ENCODE peak calls at places on chromosomes 1 and 21, in seven cellular contexts. D is heart left ventricle; B is AG04450; P is activated CD8-positive, alpha-beta memory T cell treated with anti-CD3 and anti-CD28 coated beads for 1 hour; N is activated CD4-positive, alpha-beta memory T cell treated with anti-CD3 and anti-CD28 coated beads for 36 hours; G is kidney; W is BJ. O is an unnamed sample.

GRCh38 chr1:119737040-119737682 is 25.4 kb downstream of the PHGDH start:
- DNase-seq in D (peak), W (no peak), P (no peak), B (no peak), N (no peak), G (peak), O (peak)

GRCh38 chr1:43617011-43617410 is 32.9 kb upstream of the KDM4A start:
- DNase-seq in B (no peak), N (no peak), P (no peak), G (peak), D (no peak), W (no peak), O (peak)

GRCh38 chr1:233393084-233393840 is 65.7 kb downstream of the MAP3K21 start:
- DNase-seq in B (no peak), W (no peak), G (no peak), P (no peak), D (no peak), N (no peak), O (no peak)

GRCh38 chr1:228340686-228341449 is 65.8 kb downstream of the TRIM11 start:
- DNase-seq in G (peak), P (no peak), B (no peak), D (peak), W (no peak), N (no peak), O (peak)

GRCh38 chr1:36643391-36644270 is 160.9 kb upstream of the CSF3R start:
- DNase-seq in P (no peak), W (no peak), D (no peak), N (no peak), G (no peak), B (no peak), O (no peak)

GRCh38 chr1:154941332-154941995 is 4.9 kb upstream of the PMVK start:
- DNase-seq in G (no peak), W (no peak), D (no peak), P (no peak), B (no peak), N (peak), O (no peak)

GRCh38 chr1:109269212-109269980 is 13.5 kb downstream of the PSRC1 start:
- DNase-seq in P (no peak), N (no peak), B (no peak), D (no peak), G (peak), W (no peak), O (no peak)

GRCh38 chr1:95249929-95250328 is 15.9 kb downstream of the RWDD3 start:
- DNase-seq in W (no peak), D (no peak), B (no peak), G (no peak), P (no peak), N (no peak), O (no peak)

GRCh38 chr1:6035719-6036118 is 10.0 kb upstream of the KCNAB2 start:
- DNase-seq in P (no peak), W (no peak), D (no peak), B (no peak), G (no peak), N (no peak), O (no peak)

GRCh38 chr1:1205769-1206375 is 520 bp downstream of the TNFRSF18 start:
- DNase-seq in N (no peak), P (no peak), W (no peak), D (peak), G (peak), B (no peak), O (peak)

GRCh38 chr1:160211010-160211790 is 6.0 kb downstream of the PEA15 start:
- DNase-seq in D (no peak), B (no peak), W (no peak), N (no peak), P (no peak), G (no peak), O (no peak)

GRCh38 chr1:22884806-22885559 is 87.7 kb downstream of the LACTBL1 start:
- DNase-seq in N (peak), P (no peak), G (no peak), W (no peak), D (no peak), B (no peak), O (no peak)

GRCh38 chr1:75970631-75971030 is 38.4 kb upstream of the ASB17 start:
- DNase-seq in G (no peak), W (no peak), B (no peak), N (no peak), P (no peak), D (no peak), O (no peak)

GRCh38 chr1:58431847-58432246 is 114.7 kb downstream of the OMA1 start:
- DNase-seq in D (no peak), P (no peak), W (no peak), B (no peak), N (no peak), G (no peak), O (no peak)

GRCh38 chr1:39540504-39541031 is 36.0 kb downstream of the PABPC4 start:
- DNase-seq in B (peak), D (peak), G (peak), P (no peak), W (no peak), N (no peak), O (peak)

GRCh38 chr1:17441265-17441992 is 2.0 kb upstream of the RCC2 start:
- DNase-seq in B (no peak), N (no peak), G (peak), P (no peak), W (peak), D (no peak), O (no peak)

GRCh38 chr1:7570311-7570710 is 200.8 kb upstream of the VAMP3 start:
- DNase-seq in W (no peak), G (no peak), N (no peak), B (no peak), D (peak), P (no peak), O (no peak)

GRCh38 chr21:42616366-42617340 is 36.8 kb upstream of the PDE9A start:
- DNase-seq in W (no peak), G (peak), D (no peak), N (peak), B (no peak), P (no peak), O (no peak)

GRCh38 chr1:205554016-205554811 is 49.7 kb downstream of the CDK18 start:
- DNase-seq in W (no peak), P (no peak), D (no peak), B (no peak), G (no peak), N (no peak), O (no peak)

GRCh38 chr1:21318714-21319159 is 28.5 kb upstream of the ECE1 start:
- DNase-seq in W (no peak), G (peak), P (no peak), N (no peak), D (peak), B (no peak), O (peak)

GRCh38 chr1:44784094-44785026 is 3.6 kb downstream of the BEST4 start:
- DNase-seq in N (peak), W (no peak), D (peak), B (no peak), G (peak), P (no peak), O (peak)

GRCh38 chr1:75720820-75721219 is 3.7 kb upstream of the ACADM start:
- DNase-seq in D (no peak), W (no peak), P (no peak), N (no peak), B (no peak), G (no peak), O (no peak)

GRCh38 chr1:42777860-42778259 is 6.9 kb upstream of the TMEM269 start:
- DNase-seq in P (no peak), D (no peak), G (no peak), W (no peak), N (peak), B (no peak), O (no peak)

GRCh38 chr1:229102741-229103480 is 168.0 kb upstream of the RAB4A start:
- DNase-seq in P (no peak), B (no peak), G (no peak), D (no peak), N (no peak), W (peak), O (no peak)

GRCh38 chr1:230032882-230033281 is 34.2 kb upstream of the GALNT2 start:
- DNase-seq in W (no peak), N (no peak), G (no peak), P (no peak), B (no peak), D (no peak), O (no peak)

GRCh38 chr1:178487070-178487615 is 9.6 kb downstream of the CLEC20A start:
- DNase-seq in G (no peak), P (no peak), N (no peak), B (no peak), D (no peak), W (no peak), O (no peak)

GRCh38 chr1:96973605-96974004 is 252.0 kb downstream of the PTBP2 start:
- DNase-seq in G (no peak), N (no peak), D (peak), W (no peak), B (no peak), P (no peak), O (no peak)

GRCh38 chr1:172341697-172342096 is 78.8 kb upstream of the C1orf105 start:
- DNase-seq in P (no peak), D (no peak), B (no peak), N (no peak), W (no peak), G (no peak), O (no peak)

GRCh38 chr1:36706416-36706815 is 223.7 kb upstream of the CSF3R start:
- DNase-seq in B (no peak), W (no peak), P (no peak), N (no peak), G (no peak), D (no peak), O (no peak)

GRCh38 chr1:71593523-71593922 is 512.7 kb upstream of the ZRANB2 start:
- DNase-seq in N (no peak), B (no peak), W (no peak), P (no peak), D (no peak), G (no peak), O (no peak)

GRCh38 chr1:151920147-151920546 is 10.8 kb upstream of the THEM4 start:
- DNase-seq in G (no peak), D (no peak), N (no peak), W (no peak), B (no peak), P (no peak), O (no peak)

GRCh38 chr1:162663589-162664030 is 31.3 kb downstream of the DDR2 start:
- DNase-seq in P (no peak), N (no peak), B (no peak), D (peak), W (peak), G (no peak), O (no peak)

GRCh38 chr1:180158149-180159147 is 3.8 kb downstream of the QSOX1 start:
- DNase-seq in D (no peak), W (no peak), N (no peak), B (no peak), G (no peak), P (no peak), O (no peak)

GRCh38 chr1:174968750-174969244 is 30.9 kb upstream of the CACYBP start:
- DNase-seq in G (no peak), W (no peak), B (no peak), D (no peak), N (peak), P (no peak), O (no peak)

GRCh38 chr1:39981957-39982356 is 27.0 kb downstream of the MFSD2A start:
- DNase-seq in P (no peak), B (peak), D (no peak), N (no peak), W (peak), G (no peak), O (no peak)

GRCh38 chr1:191206808-191207207 is 729.1 kb upstream of the BRINP3 start:
- DNase-seq in N (no peak), G (no peak), W (no peak), D (no peak), B (no peak), P (no peak), O (no peak)

GRCh38 chr1:153733970-153734369 is 6.1 kb downstream of the INTS3 start:
- DNase-seq in G (no peak), N (no peak), B (no peak), D (no peak), P (no peak), W (no peak), O (no peak)